ENCODE peak calls at places on chromosomes 5 and 9, in nine cellular contexts. U, J, W, D, K, Y, R, Z and S are unnamed samples.

GRCh38 chr5:178319541-178320041 is 87.0 kb upstream of the PHYKPL start:
- DNase-seq in Z (no peak), W (no peak), U (no peak), D (no peak), K (no peak), R (no peak), J (no peak), Y (no peak), S (peak)

GRCh38 chr5:72854419-72854818 is 38.0 kb downstream of the TNPO1 start:
- DNase-seq in J (no peak), W (no peak), R (no peak), Z (no peak), K (no peak), D (no peak), U (no peak), Y (no peak), S (no peak)

GRCh38 chr5:35436441-35437057 is 181.1 kb upstream of the SPEF2 start:
- DNase-seq in J (peak), R (peak), W (no peak), U (no peak), Z (no peak), D (no peak), Y (no peak), K (peak), S (no peak)

GRCh38 chr9:19940808-19941207 is 152.0 kb upstream of the SLC24A2 start:
- DNase-seq in Z (no peak), Y (no peak), W (no peak), D (no peak), K (no peak), R (no peak), U (no peak), J (no peak), S (peak)

GRCh38 chr5:58009754-58010153 is 450.1 kb downstream of the PLK2 start:
- DNase-seq in J (no peak), U (no peak), K (no peak), W (no peak), Y (no peak), R (no peak), D (no peak), Z (no peak), S (no peak)

GRCh38 chr9:93094294-93095204 is 1.5 kb upstream of the CARD19 start:
- DNase-seq in U (no peak), D (no peak), R (no peak), Y (no peak), Z (peak), J (peak), K (no peak), W (no peak), S (peak)

GRCh38 chr5:95835682-95836405 is 13.3 kb upstream of the GLRX start:
- DNase-seq in D (no peak), J (no peak), K (no peak), W (no peak), Y (no peak), U (no peak), R (no peak), Z (no peak), S (no peak)

GRCh38 chr5:165137701-165138100 is 1632.3 kb downstream of the MAT2B start:
- DNase-seq in J (no peak), Y (no peak), R (no peak), Z (no peak), K (no peak), U (no peak), W (no peak), D (no peak), S (no peak)

GRCh38 chr5:154770111-154770510 is 14.9 kb downstream of the LARP1 start:
- DNase-seq in Z (no peak), U (no peak), R (no peak), K (no peak), W (no peak), J (no peak), D (no peak), Y (no peak), S (no peak)

GRCh38 chr9:133734600-133735414 is 3.3 kb downstream of the SARDH start:
- DNase-seq in D (no peak), U (peak), R (no peak), J (no peak), Y (no peak), W (no peak), K (peak), Z (peak), S (peak)

GRCh38 chr5:132771559-132771998 is 5.5 kb downstream of the SEPTIN8 start:
- DNase-seq in Y (no peak), K (peak), J (no peak), U (peak), R (peak), W (no peak), Z (peak), D (no peak), S (peak)

GRCh38 chr5:94395468-94395867 is 222.9 kb downstream of the KIAA0825 start:
- DNase-seq in J (no peak), D (no peak), K (no peak), Y (no peak), U (no peak), W (no peak), Z (no peak), R (no peak), S (no peak)

GRCh38 chr5:61257421-61257820 is 74.6 kb upstream of the ZSWIM6 start:
- DNase-seq in Y (no peak), J (no peak), R (no peak), Z (no peak), K (no peak), D (no peak), W (no peak), U (no peak), S (no peak)

GRCh38 chr5:137498301-137498735 is 808 bp downstream of the SPOCK1 start:
- DNase-seq in W (no peak), Z (peak), Y (no peak), K (peak), R (peak), U (no peak), D (no peak), J (peak), S (peak)

GRCh38 chr9:132877818-132878694 is at the start of gene AK8:
- DNase-seq in W (peak), K (peak), D (peak), U (peak), Z (peak), Y (peak), J (peak), R (peak), S (peak)

GRCh38 chr9:76962732-76963131 is 56.7 kb upstream of the FOXB2 start:
- DNase-seq in Y (no peak), J (no peak), Z (no peak), R (no peak), D (no peak), W (no peak), U (no peak), K (peak), S (no peak)

GRCh38 chr5:133635051-133635450 is 22.7 kb upstream of the FSTL4 start:
- DNase-seq in Y (no peak), W (no peak), R (peak), U (no peak), Z (no peak), K (no peak), D (no peak), J (no peak), S (no peak)

GRCh38 chr5:73499187-73499586 is 945 bp downstream of the BTF3 start:
- DNase-seq in Z (no peak), K (no peak), J (no peak), R (no peak), W (no peak), D (no peak), U (no peak), Y (no peak), S (no peak)

GRCh38 chr5:51202161-51202560 is 181.1 kb upstream of the ISL1 start:
- DNase-seq in U (no peak), R (no peak), K (no peak), Z (no peak), Y (no peak), W (no peak), J (no peak), D (no peak), S (no peak)

GRCh38 chr5:40021007-40021406 is 596.2 kb upstream of the DAB2 start:
- DNase-seq in W (no peak), D (no peak), Y (no peak), J (no peak), Z (no peak), R (no peak), K (no peak), U (no peak), S (no peak)

GRCh38 chr5:140232731-140233130 is 57.7 kb downstream of the CYSTM1 start:
- DNase-seq in J (no peak), Z (no peak), D (no peak), W (no peak), U (no peak), Y (no peak), R (no peak), K (no peak), S (no peak)

GRCh38 chr9:124256517-124257069 is 1.2 kb upstream of the NEK6 start:
- DNase-seq in Z (peak), D (no peak), Y (no peak), W (no peak), R (peak), J (no peak), K (no peak), U (peak), S (peak)

GRCh38 chr5:149497357-149497756 is 53.9 kb downstream of the CSNK1A1 start:
- DNase-seq in Z (no peak), D (no peak), K (no peak), W (no peak), R (peak), Y (no peak), J (no peak), U (no peak), S (no peak)

GRCh38 chr9:122197334-122197872 is 31.4 kb downstream of the LHX6 start:
- DNase-seq in W (no peak), D (peak), U (no peak), K (no peak), Z (no peak), Y (no peak), J (no peak), R (no peak), S (no peak)

GRCh38 chr9:136687721-136688223 is 515 bp upstream of the AGPAT2 start:
- DNase-seq in Z (no peak), R (no peak), K (peak), W (no peak), Y (no peak), D (no peak), U (no peak), J (no peak), S (no peak)

GRCh38 chr5:72013741-72014703 is 93.3 kb upstream of the MAP1B start:
- DNase-seq in Y (no peak), D (peak), U (no peak), W (no peak), Z (no peak), R (no peak), J (peak), K (no peak), S (no peak)

GRCh38 chr5:149379807-149380374 is 799 bp upstream of the IL17B start:
- DNase-seq in K (no peak), Z (peak), R (no peak), D (no peak), W (no peak), Y (no peak), J (no peak), U (no peak), S (no peak)

GRCh38 chr5:59656351-59657254 is 236.9 kb downstream of the PDE4D start:
- DNase-seq in Y (no peak), J (no peak), U (no peak), Z (no peak), K (no peak), W (no peak), D (no peak), R (no peak), S (no peak)

GRCh38 chr9:100066539-100066938 is 32.3 kb downstream of the ERP44 start:
- DNase-seq in Z (no peak), Y (no peak), K (no peak), R (no peak), J (no peak), U (no peak), D (no peak), W (no peak), S (no peak)

GRCh38 chr5:149766460-149767277 is 36.6 kb downstream of the PPARGC1B start:
- DNase-seq in R (no peak), J (no peak), Z (no peak), U (no peak), Y (no peak), K (no peak), W (no peak), D (no peak), S (no peak)

GRCh38 chr5:135249658-135250057 is 149.4 kb downstream of the MACROH2A1 start:
- DNase-seq in D (no peak), R (no peak), K (no peak), Z (no peak), U (peak), Y (no peak), J (no peak), W (no peak), S (peak)